ENCODE peak calls at places on chromosomes 6 and 20, in four cellular contexts. V is stimulated activated CD4-positive, alpha-beta T cell treated with anti-CD3 and anti-CD28 coated beads, Interleukin-12 subunit alpha, Interleukin-12 subunit beta, amount 100 ng/mL, for 48 hours; M is neuronal stem cell; D is HT1080. Z is an unnamed sample.

GRCh38 chr6:167435209-167435728 is 110.4 kb downstream of the TTLL2 start:
- DNase-seq in D (no peak), V (no peak), M (no peak), Z (no peak)

GRCh38 chr6:142842423-142843261 is 102.3 kb downstream of the HIVEP2 start:
- DNase-seq in V (peak), D (peak), M (no peak), Z (peak)

GRCh38 chr6:14002176-14002947 is 77.6 kb downstream of the RNF182 start:
- DNase-seq in D (no peak), M (no peak), V (no peak), Z (no peak)

GRCh38 chr6:4210619-4211419 is 75.4 kb upstream of the ECI2 start:
- DNase-seq in M (peak), D (peak), V (peak), Z (peak)

GRCh38 chr6:33142501-33142900 is 49.8 kb downstream of the COL11A2 start:
- DNase-seq in D (no peak), V (no peak), M (no peak), Z (no peak)

GRCh38 chr6:72861935-72862432 is 240.1 kb downstream of the KCNQ5 start:
- DNase-seq in V (no peak), M (no peak), D (peak), Z (no peak)

GRCh38 chr6:31762878-31763616 is 591 bp downstream of the SAPCD1 start:
- DNase-seq in V (no peak), M (no peak), D (no peak), Z (no peak)

GRCh38 chr20:45016089-45016641 is 49.9 kb downstream of the STK4 start:
- DNase-seq in M (no peak), V (no peak), D (no peak), Z (no peak)

GRCh38 chr6:113490356-113490755 is 366.8 kb upstream of the MARCKS start:
- DNase-seq in D (no peak), M (no peak), V (no peak), Z (no peak)

GRCh38 chr6:110548124-110548847 is 71.9 kb upstream of the SLC22A16 start:
- DNase-seq in M (no peak), V (no peak), D (no peak), Z (no peak)

Z was measured in naive thymus-derived CD4-positive, alpha-beta T cell.